ENCODE peak calls at places on chromosomes 13 and 19, in ten cellular contexts. One of them, this sample, is unnamed.
A peak's percentile ranks its signal among the peaks of the same experiment; 100 is the strongest.

GRCh38 chr19:17999685-18000479 is 8.1 kb upstream of the ARRDC2 start:
- DNase-seq in stomach: no peak
- DNase-seq in A549: no peak
- DNase-seq in body of pancreas: no peak
- DNase-seq in IMR-90: no peak
- DNase-seq in K562: peak; percentile 92
- DNase-seq in esophagus squamous epithelium: no peak
- DNase-seq in breast epithelium: no peak
- DNase-seq in testis: no peak
- DNase-seq in adrenal gland: no peak
- DNase-seq in this sample: peak; percentile 50

GRCh38 chr19:6717036-6717435 is 3.4 kb downstream of the C3 start:
- DNase-seq in K562: peak; percentile 28
- DNase-seq in testis: no peak
- DNase-seq in adrenal gland: no peak
- DNase-seq in stomach: no peak
- DNase-seq in esophagus squamous epithelium: no peak
- DNase-seq in IMR-90: no peak
- DNase-seq in breast epithelium: no peak
- DNase-seq in body of pancreas: no peak
- DNase-seq in A549: no peak
- DNase-seq in this sample: peak; percentile 39

GRCh38 chr19:40553885-40554857 is 22.5 kb upstream of the SHKBP1 start:
- DNase-seq in stomach: no peak
- DNase-seq in body of pancreas: no peak
- DNase-seq in breast epithelium: no peak
- DNase-seq in testis: no peak
- DNase-seq in adrenal gland: no peak
- DNase-seq in K562: no peak
- DNase-seq in IMR-90: no peak
- DNase-seq in esophagus squamous epithelium: no peak
- DNase-seq in A549: no peak
- DNase-seq in this sample: no peak

GRCh38 chr13:51590966-51591627 is 6.8 kb downstream of the WDFY2 start:
- DNase-seq in stomach: peak; percentile 41
- DNase-seq in body of pancreas: peak; percentile 50
- DNase-seq in A549: peak; percentile 35
- DNase-seq in adrenal gland: peak; percentile 67
- DNase-seq in testis: peak; percentile 44
- DNase-seq in esophagus squamous epithelium: no peak
- DNase-seq in K562: peak; percentile 74
- DNase-seq in IMR-90: peak; percentile 90
- DNase-seq in breast epithelium: no peak
- DNase-seq in this sample: no peak

GRCh38 chr19:58479736-58480480 is 3.8 kb downstream of the ZNF446 start:
- DNase-seq in body of pancreas: no peak
- DNase-seq in A549: no peak
- DNase-seq in breast epithelium: no peak
- DNase-seq in stomach: no peak
- DNase-seq in IMR-90: no peak
- DNase-seq in esophagus squamous epithelium: no peak
- DNase-seq in testis: no peak
- DNase-seq in adrenal gland: no peak
- DNase-seq in K562: no peak
- DNase-seq in this sample: peak; percentile 54

GRCh38 chr13:90880790-90881189 is 466.7 kb upstream of the MIR17HG start:
- DNase-seq in testis: no peak
- DNase-seq in IMR-90: no peak
- DNase-seq in A549: no peak
- DNase-seq in adrenal gland: no peak
- DNase-seq in stomach: no peak
- DNase-seq in K562: no peak
- DNase-seq in body of pancreas: no peak
- DNase-seq in breast epithelium: no peak
- DNase-seq in esophagus squamous epithelium: no peak
- DNase-seq in this sample: no peak

GRCh38 chr13:83940742-83941141 is 58.5 kb upstream of the SLITRK1 start:
- DNase-seq in esophagus squamous epithelium: no peak
- DNase-seq in K562: no peak
- DNase-seq in adrenal gland: no peak
- DNase-seq in A549: no peak
- DNase-seq in body of pancreas: no peak
- DNase-seq in stomach: no peak
- DNase-seq in breast epithelium: no peak
- DNase-seq in testis: no peak
- DNase-seq in IMR-90: no peak
- DNase-seq in this sample: no peak

GRCh38 chr13:53028063-53028462 is 550 bp upstream of the OLFM4 start:
- DNase-seq in stomach: no peak
- DNase-seq in breast epithelium: no peak
- DNase-seq in adrenal gland: no peak
- DNase-seq in K562: no peak
- DNase-seq in body of pancreas: no peak
- DNase-seq in esophagus squamous epithelium: no peak
- DNase-seq in A549: no peak
- DNase-seq in testis: no peak
- DNase-seq in IMR-90: no peak
- DNase-seq in this sample: no peak

GRCh38 chr13:75521956-75522355 is 15.7 kb downstream of the COMMD6 start:
- DNase-seq in testis: no peak
- DNase-seq in stomach: no peak
- DNase-seq in K562: no peak
- DNase-seq in adrenal gland: no peak
- DNase-seq in IMR-90: no peak
- DNase-seq in esophagus squamous epithelium: no peak
- DNase-seq in breast epithelium: no peak
- DNase-seq in body of pancreas: no peak
- DNase-seq in A549: no peak
- DNase-seq in this sample: no peak

GRCh38 chr19:35009424-35010415 is 9.6 kb downstream of the GRAMD1A start:
- DNase-seq in IMR-90: no peak
- DNase-seq in A549: no peak
- DNase-seq in body of pancreas: no peak
- DNase-seq in K562: no peak
- DNase-seq in adrenal gland: peak; percentile 17
- DNase-seq in testis: no peak
- DNase-seq in breast epithelium: no peak
- DNase-seq in esophagus squamous epithelium: no peak
- DNase-seq in stomach: no peak
- DNase-seq in this sample: no peak

GRCh38 chr13:69319659-69320058 is 788.0 kb upstream of the ATXN8OS start:
- DNase-seq in A549: no peak
- DNase-seq in breast epithelium: no peak
- DNase-seq in esophagus squamous epithelium: no peak
- DNase-seq in testis: no peak
- DNase-seq in adrenal gland: no peak
- DNase-seq in body of pancreas: no peak
- DNase-seq in IMR-90: no peak
- DNase-seq in K562: no peak
- DNase-seq in stomach: no peak
- DNase-seq in this sample: no peak

GRCh38 chr19:38324431-38324830 is 4.8 kb downstream of the KCNK6 start:
- DNase-seq in K562: no peak
- DNase-seq in A549: no peak
- DNase-seq in IMR-90: no peak
- DNase-seq in esophagus squamous epithelium: no peak
- DNase-seq in breast epithelium: no peak
- DNase-seq in body of pancreas: no peak
- DNase-seq in stomach: no peak
- DNase-seq in testis: no peak
- DNase-seq in adrenal gland: no peak
- DNase-seq in this sample: no peak

GRCh38 chr19:38326591-38326990 is 6.9 kb downstream of the KCNK6 start:
- DNase-seq in adrenal gland: no peak
- DNase-seq in esophagus squamous epithelium: no peak
- DNase-seq in stomach: no peak
- DNase-seq in IMR-90: no peak
- DNase-seq in K562: no peak
- DNase-seq in testis: no peak
- DNase-seq in A549: no peak
- DNase-seq in body of pancreas: no peak
- DNase-seq in breast epithelium: no peak
- DNase-seq in this sample: no peak

GRCh38 chr19:38331728-38332127 is 3.9 kb upstream of the CATSPERG start:
- DNase-seq in stomach: no peak
- DNase-seq in adrenal gland: no peak
- DNase-seq in K562: no peak
- DNase-seq in esophagus squamous epithelium: no peak
- DNase-seq in A549: no peak
- DNase-seq in body of pancreas: no peak
- DNase-seq in IMR-90: no peak
- DNase-seq in breast epithelium: no peak
- DNase-seq in testis: no peak
- DNase-seq in this sample: no peak

DNA sequence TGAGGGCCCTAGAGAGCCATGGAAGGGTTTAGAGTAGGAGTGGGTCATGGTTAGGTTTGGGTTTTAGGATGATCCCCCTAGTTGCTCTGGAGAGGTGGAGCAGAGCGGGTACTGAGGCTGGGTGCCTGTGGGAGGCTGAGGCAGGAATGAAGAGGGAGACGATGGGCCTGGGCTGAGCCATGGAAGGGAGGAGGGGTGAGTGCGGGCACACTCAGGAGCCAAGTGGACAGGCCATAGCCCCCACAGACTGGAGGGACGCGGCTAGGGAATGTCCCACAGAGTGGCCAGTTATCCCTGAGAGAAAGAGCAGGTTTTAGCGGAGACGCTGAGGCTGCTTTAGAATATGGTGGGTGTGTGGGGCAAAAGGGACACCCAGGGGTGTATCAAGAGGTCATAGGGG is 6.0 kb upstream of the CATSPERG start:
- DNase-seq in body of pancreas: no peak
- DNase-seq in breast epithelium: no peak
- DNase-seq in adrenal gland: no peak
- DNase-seq in esophagus squamous epithelium: no peak
- DNase-seq in testis: no peak
- DNase-seq in A549: no peak
- DNase-seq in stomach: no peak
- DNase-seq in IMR-90: no peak
- DNase-seq in K562: no peak
- DNase-seq in this sample: no peak
- H3K4me3 ChIP-seq in body of pancreas: no peak overlapping the region
- H3K4me3 ChIP-seq in breast epithelium: no peak overlapping the region
- H3K4me3 ChIP-seq in adrenal gland: no peak overlapping the region
- H3K4me3 ChIP-seq in esophagus squamous epithelium: no peak overlapping the region
- H3K4me3 ChIP-seq in testis: no peak overlapping the region
- H3K4me3 ChIP-seq in A549: no peak overlapping the region
- H3K4me3 ChIP-seq in stomach: no peak overlapping the region
- H3K4me3 ChIP-seq in IMR-90: no peak overlapping the region
- H3K4me3 ChIP-seq in K562: no peak overlapping the region
- H3K4me3 ChIP-seq in this sample: no peak overlapping the region

GRCh38 chr19:39004403-39004802 is 27.9 kb downstream of the FBXO27 start:
- DNase-seq in body of pancreas: no peak
- DNase-seq in stomach: no peak
- DNase-seq in IMR-90: no peak
- DNase-seq in breast epithelium: no peak
- DNase-seq in A549: no peak
- DNase-seq in adrenal gland: no peak
- DNase-seq in K562: no peak
- DNase-seq in testis: no peak
- DNase-seq in esophagus squamous epithelium: no peak
- DNase-seq in this sample: no peak

GRCh38 chr19:39009001-39009400 is 23.3 kb downstream of the FBXO27 start:
- DNase-seq in testis: no peak
- DNase-seq in A549: no peak
- DNase-seq in stomach: no peak
- DNase-seq in adrenal gland: no peak
- DNase-seq in breast epithelium: no peak
- DNase-seq in IMR-90: no peak
- DNase-seq in esophagus squamous epithelium: no peak
- DNase-seq in K562: no peak
- DNase-seq in body of pancreas: no peak
- DNase-seq in this sample: no peak

GRCh38 chr19:39003188-39003587 is 27.6 kb upstream of the FBXO17 start:
- DNase-seq in adrenal gland: no peak
- DNase-seq in testis: no peak
- DNase-seq in K562: no peak
- DNase-seq in body of pancreas: no peak
- DNase-seq in stomach: no peak
- DNase-seq in breast epithelium: no peak
- DNase-seq in IMR-90: no peak
- DNase-seq in A549: no peak
- DNase-seq in esophagus squamous epithelium: no peak
- DNase-seq in this sample: no peak

GRCh38 chr19:39008137-39008536 is 24.2 kb downstream of the FBXO27 start:
- DNase-seq in esophagus squamous epithelium: no peak
- DNase-seq in stomach: no peak
- DNase-seq in breast epithelium: no peak
- DNase-seq in testis: no peak
- DNase-seq in A549: no peak
- DNase-seq in K562: no peak
- DNase-seq in body of pancreas: no peak
- DNase-seq in IMR-90: no peak
- DNase-seq in adrenal gland: no peak
- DNase-seq in this sample: no peak

DNA sequence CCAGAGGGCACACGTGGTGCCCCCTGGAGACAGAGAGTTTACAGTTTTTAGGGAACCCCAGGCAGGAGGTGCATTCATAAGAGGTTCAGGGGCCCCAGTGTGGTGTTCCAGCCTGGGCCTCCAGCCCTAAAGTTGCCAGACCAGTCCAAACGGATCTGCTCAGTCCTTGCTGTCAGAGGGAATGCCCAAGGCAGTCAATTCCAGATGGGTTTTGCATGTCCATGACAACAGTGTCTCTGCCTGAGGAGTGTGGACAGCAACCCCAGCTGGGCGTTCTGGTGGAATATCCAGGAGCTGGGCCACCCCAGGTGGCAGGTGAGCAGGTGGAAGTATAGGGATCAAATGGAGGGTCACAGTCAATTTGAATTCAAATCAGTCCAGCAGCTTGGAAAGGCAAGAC is 25.3 kb downstream of the FBXO27 start:
- DNase-seq in breast epithelium: no peak
- DNase-seq in testis: no peak
- DNase-seq in adrenal gland: no peak
- DNase-seq in K562: no peak
- DNase-seq in body of pancreas: no peak
- DNase-seq in stomach: no peak
- DNase-seq in IMR-90: no peak
- DNase-seq in esophagus squamous epithelium: no peak
- DNase-seq in A549: no peak
- DNase-seq in this sample: no peak
- H3K4me1 ChIP-seq in breast epithelium: no peaks in the 10 kb centered on the region
- H3K4me1 ChIP-seq in testis: no peaks in the 10 kb centered on the region
- H3K4me1 ChIP-seq in adrenal gland: no peaks in the 10 kb centered on the region
- H3K4me1 ChIP-seq in K562: peaks cover 5% of the 10 kb centered on the region
- H3K4me1 ChIP-seq in body of pancreas: no peaks in the 10 kb centered on the region
- H3K4me1 ChIP-seq in stomach: no peaks in the 10 kb centered on the region
- H3K4me1 ChIP-seq in IMR-90: no peaks in the 10 kb centered on the region
- H3K4me1 ChIP-seq in esophagus squamous epithelium: no peaks in the 10 kb centered on the region
- H3K4me1 ChIP-seq in A549: no peaks in the 10 kb centered on the region
- H3K4me1 ChIP-seq in this sample: no peaks in the 10 kb centered on the region

GRCh38 chr13:41713405-41713804 is 247.5 kb downstream of the VWA8 start:
- DNase-seq in adrenal gland: no peak
- DNase-seq in body of pancreas: no peak
- DNase-seq in esophagus squamous epithelium: no peak
- DNase-seq in breast epithelium: no peak
- DNase-seq in IMR-90: no peak
- DNase-seq in stomach: no peak
- DNase-seq in A549: no peak
- DNase-seq in K562: no peak
- DNase-seq in testis: no peak
- DNase-seq in this sample: no peak
- TF ChIP-seq POLR2A in adrenal gland: no peak
- TF ChIP-seq POLR2A in body of pancreas: no peak
- TF ChIP-seq POLR2A in esophagus squamous epithelium: no peak
- TF ChIP-seq POLR2A in breast epithelium: no peak
- TF ChIP-seq POLR2A in IMR-90: no peak
- TF ChIP-seq POLR2A in stomach: no peak
- TF ChIP-seq POLR2A in A549: no peak
- TF ChIP-seq POLR2A in K562: no peak
- TF ChIP-seq POLR2A in testis: no peak
- TF ChIP-seq POLR2A in this sample: no peak

GRCh38 chr19:53883231-53883661 is 1.2 kb downstream of the PRKCG start:
- DNase-seq in K562: no peak
- DNase-seq in body of pancreas: no peak
- DNase-seq in A549: no peak
- DNase-seq in adrenal gland: no peak
- DNase-seq in esophagus squamous epithelium: no peak
- DNase-seq in IMR-90: no peak
- DNase-seq in stomach: no peak
- DNase-seq in breast epithelium: no peak
- DNase-seq in testis: no peak
- DNase-seq in this sample: no peak
- H3K4me3 ChIP-seq in K562: no peak overlapping the region
- H3K4me3 ChIP-seq in body of pancreas: no peak overlapping the region
- H3K4me3 ChIP-seq in A549: no peak overlapping the region
- H3K4me3 ChIP-seq in adrenal gland: no peak overlapping the region
- H3K4me3 ChIP-seq in esophagus squamous epithelium: no peak overlapping the region
- H3K4me3 ChIP-seq in IMR-90: no peak overlapping the region
- H3K4me3 ChIP-seq in stomach: no peak overlapping the region
- H3K4me3 ChIP-seq in breast epithelium: no peak overlapping the region
- H3K4me3 ChIP-seq in testis: peak overlapping the region; percentile 8
- H3K4me3 ChIP-seq in this sample: no peak overlapping the region